ENCODE peak calls at places on chromosomes 11 and 22, in seven cellular contexts. P is adrenal gland, B is right lobe of liver, W is HCT116, Q is heart left ventricle, G is lung, A is Peyer's patch. Z is an unnamed sample.
A peak's percentile ranks its signal among the peaks of the same experiment; 100 is the strongest.

GRCh38 chr11:120236169-120237107 is 3.5 kb upstream of the POU2F3 start:
- DNase-seq in P (no peak), B (no peak), W (peak; percentile 37), Q (no peak), G (no peak), A (no peak), Z (no peak)

GRCh38 chr11:128407962-128408361 is 179.4 kb downstream of the ETS1 start:
- DNase-seq in P (no peak), B (no peak), W (no peak), Q (no peak), G (no peak), A (no peak), Z (no peak)

GRCh38 chr22:34161724-34162123 is 241.4 kb upstream of the LARGE1 start:
- DNase-seq in P (no peak), B (no peak), W (no peak), Q (no peak), G (no peak), A (no peak), Z (no peak)

GRCh38 chr22:22881116-22882032 is 6.2 kb upstream of the IGLL5 start:
- DNase-seq in P (no peak), B (no peak), W (no peak), Q (no peak), G (no peak), A (peak; percentile 62), Z (no peak)

GRCh38 chr22:33883961-33884808 is 36.1 kb downstream of the LARGE1 start:
- DNase-seq in P (peak; percentile 49), B (no peak), W (no peak), Q (peak; percentile 43), G (no peak), A (no peak), Z (no peak)

GRCh38 chr11:128262463-128263345 is 324.7 kb downstream of the ETS1 start:
- DNase-seq in P (no peak), B (no peak), W (no peak), Q (no peak), G (no peak), A (no peak), Z (no peak)

GRCh38 chr11:65394125-65394536 is 7.7 kb downstream of the FRMD8 start:
- DNase-seq in P (no peak), B (peak; percentile 55), W (no peak), Q (no peak), G (no peak), A (no peak), Z (no peak)

GRCh38 chr11:110777765-110778164 is 65.5 kb upstream of the ARHGAP20 start:
- DNase-seq in P (peak; percentile 23), B (no peak), W (no peak), Q (no peak), G (no peak), A (no peak), Z (peak; percentile 49)

GRCh38 chr11:133476570-133477262 is 55.6 kb downstream of the OPCML start:
- DNase-seq in P (no peak), B (no peak), W (no peak), Q (no peak), G (no peak), A (no peak), Z (no peak)

GRCh38 chr11:2302844-2303626 is 1.2 kb downstream of the TSPAN32 start:
- DNase-seq in P (peak; percentile 12), B (peak; percentile 60), W (no peak), Q (peak; percentile 84), G (no peak), A (peak; percentile 17), Z (peak; percentile 89)

GRCh38 chr11:120413480-120413879 is 77.3 kb downstream of the ARHGEF12 start:
- DNase-seq in P (no peak), B (no peak), W (no peak), Q (no peak), G (no peak), A (no peak), Z (no peak)

GRCh38 chr11:119367661-119368120 is 13.8 kb downstream of the USP2 start:
- DNase-seq in P (no peak), B (peak; percentile 64), W (no peak), Q (no peak), G (no peak), A (no peak), Z (no peak)

GRCh38 chr11:63917685-63918523 is 940 bp upstream of the RCOR2 start:
- DNase-seq in P (peak; percentile 76), B (no peak), W (peak; percentile 68), Q (peak; percentile 86), G (no peak), A (peak; percentile 39), Z (peak; percentile 74)

GRCh38 chr11:75249704-75250103 is 9.1 kb downstream of the TPBGL start:
- DNase-seq in P (peak; percentile 4), B (no peak), W (no peak), Q (no peak), G (no peak), A (no peak), Z (no peak)

GRCh38 chr22:33210129-33210784 is 152.1 kb upstream of the SYN3 start:
- DNase-seq in P (peak; percentile 29), B (no peak), W (no peak), Q (no peak), G (peak; percentile 32), A (no peak), Z (no peak)

GRCh38 chr11:117830072-117830471 is 5.5 kb upstream of the FXYD2 start:
- DNase-seq in P (peak; percentile 6), B (no peak), W (no peak), Q (no peak), G (no peak), A (peak; percentile 8), Z (peak; percentile 22)

GRCh38 chr22:21009638-21010425 is 5.1 kb upstream of the P2RX6 start:
- DNase-seq in P (no peak), B (no peak), W (no peak), Q (no peak), G (no peak), A (no peak), Z (peak; percentile 48)

GRCh38 chr11:78823588-78823987 is 248.9 kb upstream of the NARS2 start:
- DNase-seq in P (peak; percentile 45), B (no peak), W (no peak), Q (no peak), G (no peak), A (no peak), Z (no peak)

GRCh38 chr11:72812968-72813739 is 1.1 kb upstream of the ATG16L2 start:
- DNase-seq in P (peak; percentile 61), B (no peak), W (peak; percentile 71), Q (no peak), G (peak; percentile 62), A (peak; percentile 73), Z (peak; percentile 59)

GRCh38 chr22:44445307-44445680 is 52.7 kb downstream of the RTL6 start:
- DNase-seq in P (no peak), B (no peak), W (no peak), Q (no peak), G (no peak), A (no peak), Z (no peak)

GRCh38 chr22:44446483-44446882 is 51.5 kb downstream of the RTL6 start:
- DNase-seq in P (no peak), B (no peak), W (no peak), Q (no peak), G (no peak), A (no peak), Z (no peak)

GRCh38 chr22:44444341-44445306 is 53.4 kb downstream of the RTL6 start:
- DNase-seq in P (no peak), B (no peak), W (no peak), Q (peak; percentile 12), G (no peak), A (no peak), Z (no peak)

GRCh38 chr22:44443641-44444235 is 54.3 kb downstream of the RTL6 start:
- DNase-seq in P (no peak), B (no peak), W (no peak), Q (peak; percentile 7), G (no peak), A (no peak), Z (no peak)

GRCh38 chr22:44445731-44446130 is 52.3 kb downstream of the RTL6 start:
- DNase-seq in P (no peak), B (no peak), W (no peak), Q (no peak), G (no peak), A (no peak), Z (no peak)
- H3K4me1 ChIP-seq in P (peaks cover 12% of the 10 kb centered on the region), B (no peaks in the 10 kb centered on the region), W (peaks cover 7% of the 10 kb centered on the region), Q (peaks cover 13% of the 10 kb centered on the region), G (no peaks in the 10 kb centered on the region), A (no peaks in the 10 kb centered on the region), Z (peaks cover 6% of the 10 kb centered on the region)

GRCh38 chr11:68018730-68019190 is 8.6 kb downstream of the ALDH3B1 start:
- DNase-seq in P (no peak), B (no peak), W (no peak), Q (no peak), G (no peak), A (no peak), Z (no peak)

GRCh38 chr11:68020575-68020974 is 9.9 kb upstream of the NDUFS8 start:
- DNase-seq in P (peak; percentile 70), B (no peak), W (no peak), Q (no peak), G (peak; percentile 53), A (no peak), Z (peak; percentile 82)

GRCh38 chr11:68017858-68018729 is 8.0 kb downstream of the ALDH3B1 start:
- DNase-seq in P (no peak), B (no peak), W (no peak), Q (no peak), G (no peak), A (no peak), Z (no peak)

GRCh38 chr11:68021167-68021787 is 9.2 kb upstream of the NDUFS8 start:
- DNase-seq in P (peak; percentile 60), B (no peak), W (no peak), Q (no peak), G (peak; percentile 56), A (no peak), Z (peak; percentile 72)

DNA sequence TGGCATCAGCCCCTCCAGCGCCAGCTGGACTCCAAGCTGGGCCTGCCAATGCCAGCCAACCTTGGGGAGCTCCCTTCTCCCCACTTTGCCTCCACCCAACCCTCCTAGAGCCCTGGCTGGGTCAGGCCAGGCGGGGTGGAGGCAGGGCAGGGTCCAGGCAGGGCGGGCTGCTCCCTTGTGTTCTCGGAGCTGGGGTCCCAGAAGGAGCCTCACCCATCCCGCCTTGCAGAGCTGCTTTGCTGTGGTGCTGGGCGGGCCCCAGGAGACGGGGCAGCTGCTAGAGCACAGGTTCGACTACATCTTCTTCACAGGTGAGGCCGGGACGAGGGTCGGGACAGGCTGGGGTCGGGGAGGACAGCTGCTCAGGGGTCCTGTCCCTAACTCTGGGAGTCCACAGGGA is 9.4 kb downstream of the ALDH3B1 start:
- DNase-seq in P (no peak), B (no peak), W (no peak), Q (no peak), G (no peak), A (no peak), Z (no peak)
- H3K27ac ChIP-seq in P (no peak overlapping the region), B (no peak overlapping the region), W (peak overlapping the region; percentile 60), Q (no peak overlapping the region), G (no peak overlapping the region), A (no peak overlapping the region), Z (no peak overlapping the region)

DNA sequence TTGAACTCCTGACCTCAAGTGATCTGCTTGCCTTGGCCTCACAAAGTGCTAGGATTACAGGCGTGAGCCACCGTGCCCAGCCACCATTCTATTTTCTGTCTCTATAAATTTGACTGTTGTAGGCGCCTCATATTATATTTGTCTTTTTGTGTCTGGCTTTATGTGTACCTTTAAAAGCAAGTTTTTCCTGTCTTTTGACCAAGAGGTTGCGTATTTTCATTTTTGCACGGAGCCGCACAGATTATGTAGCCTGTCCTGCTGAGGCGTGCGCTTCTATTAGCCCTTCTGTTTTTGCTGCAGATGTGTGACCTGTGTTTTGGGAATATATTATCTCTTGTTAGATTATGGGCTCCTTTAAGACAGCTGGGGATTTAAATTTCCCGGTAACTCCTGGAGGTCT is 40.4 kb upstream of the WEE1 start:
- DNase-seq in P (no peak), B (no peak), W (no peak), Q (no peak), G (no peak), A (no peak), Z (no peak)
- H3K4me1 ChIP-seq in P (peaks cover 7% of the 10 kb centered on the region), B (no peaks in the 10 kb centered on the region), W (peaks cover 21% of the 10 kb centered on the region), Q (peaks cover 21% of the 10 kb centered on the region), G (no peaks in the 10 kb centered on the region), A (peaks cover 15% of the 10 kb centered on the region), Z (peaks cover 61% of the 10 kb centered on the region)

GRCh38 chr11:33694346-33695050 is 6.1 kb downstream of the C11orf91 start:
- DNase-seq in P (no peak), B (no peak), W (no peak), Q (no peak), G (no peak), A (no peak), Z (no peak)
- H3K27ac ChIP-seq in P (no peak overlapping the region), B (peak overlapping the region; percentile 87), W (no peak overlapping the region), Q (no peak overlapping the region), G (peak overlapping the region; percentile 22), A (no peak overlapping the region), Z (peak overlapping the region; percentile 79)